ENCODE peak calls at places on chromosomes 4 and X, in ten cellular contexts. S is gastrocnemius medialis, X is tibial artery, D is IMR-90, Z is lung, I is hepatocyte, K is breast epithelium, L is aorta, W is dorsolateral prefrontal cortex, R is sigmoid colon. V is an unnamed sample.

GRCh38 chr4:109589605-109590004 is 29.6 kb downstream of the MCUB start:
- DNase-seq in W (no peak), R (no peak), Z (no peak), K (no peak), X (no peak), L (no peak), I (no peak), S (no peak), D (peak), V (no peak)

GRCh38 chrX:121106484-121107235 is 59.2 kb downstream of the GLUD2 start:
- DNase-seq in Z (no peak), S (no peak), D (no peak), W (no peak), R (no peak), X (no peak), K (no peak), I (no peak), L (no peak), V (no peak)

GRCh38 chrX:105564536-105564935 is 257.8 kb upstream of the NRK start:
- DNase-seq in W (no peak), R (no peak), K (no peak), S (no peak), D (peak), L (no peak), Z (no peak), I (no peak), X (no peak), V (no peak)

GRCh38 chrX:29553542-29553941 is 661.8 kb upstream of the MAGEB2 start:
- DNase-seq in L (no peak), K (no peak), R (no peak), S (no peak), I (no peak), D (no peak), Z (no peak), X (no peak), W (no peak), V (no peak)

GRCh38 chr4:25163216-25163615 is 3.0 kb upstream of the SEPSECS start:
- DNase-seq in S (no peak), L (no peak), W (no peak), D (no peak), I (no peak), R (no peak), Z (no peak), X (no peak), K (no peak), V (no peak)

GRCh38 chr4:53113433-53114215 is 251.5 kb downstream of the RASL11B start:
- DNase-seq in R (no peak), I (no peak), X (no peak), Z (no peak), L (no peak), K (no peak), S (no peak), D (peak), W (no peak), V (no peak)

GRCh38 chrX:39508300-39508692 is 589.5 kb downstream of the BCOR start:
- DNase-seq in D (no peak), W (no peak), X (no peak), L (no peak), Z (no peak), I (no peak), S (no peak), R (no peak), K (no peak), V (no peak)

GRCh38 chr4:79857811-79858210 is 215.2 kb downstream of the ANTXR2 start:
- DNase-seq in X (no peak), R (no peak), S (no peak), Z (no peak), I (no peak), D (no peak), L (no peak), W (no peak), K (no peak), V (no peak)

GRCh38 chr4:169133932-169134331 is 123.9 kb upstream of the CBR4 start:
- DNase-seq in I (peak), L (no peak), K (peak), S (no peak), X (peak), D (no peak), R (no peak), Z (peak), W (no peak), V (no peak)

GRCh38 chr4:125187621-125188176 is 127.1 kb upstream of the FAT4 start:
- DNase-seq in R (no peak), Z (no peak), D (peak), L (no peak), I (no peak), W (no peak), X (no peak), S (no peak), K (no peak), V (no peak)

GRCh38 chrX:55488559-55489314 is 911 bp downstream of the USP51 start:
- DNase-seq in I (peak), K (peak), L (peak), Z (peak), S (peak), D (peak), W (peak), R (peak), X (peak), V (peak)

GRCh38 chr4:140719022-140719421 is 37.2 kb downstream of the TBC1D9 start:
- DNase-seq in W (no peak), X (no peak), D (peak), I (no peak), L (no peak), S (no peak), Z (no peak), R (no peak), K (no peak), V (no peak)

GRCh38 chr4:2937986-2938385 is 25.2 kb downstream of the NOP14 start:
- DNase-seq in S (no peak), L (peak), D (no peak), I (no peak), W (no peak), K (no peak), Z (peak), R (peak), X (peak), V (no peak)
- H3K27ac ChIP-seq in S (no peak), L (no peak), D (no peak), I (no peak), W (no peak), K (peak), Z (no peak), R (no peak), X (no peak), V (no peak)

DNA sequence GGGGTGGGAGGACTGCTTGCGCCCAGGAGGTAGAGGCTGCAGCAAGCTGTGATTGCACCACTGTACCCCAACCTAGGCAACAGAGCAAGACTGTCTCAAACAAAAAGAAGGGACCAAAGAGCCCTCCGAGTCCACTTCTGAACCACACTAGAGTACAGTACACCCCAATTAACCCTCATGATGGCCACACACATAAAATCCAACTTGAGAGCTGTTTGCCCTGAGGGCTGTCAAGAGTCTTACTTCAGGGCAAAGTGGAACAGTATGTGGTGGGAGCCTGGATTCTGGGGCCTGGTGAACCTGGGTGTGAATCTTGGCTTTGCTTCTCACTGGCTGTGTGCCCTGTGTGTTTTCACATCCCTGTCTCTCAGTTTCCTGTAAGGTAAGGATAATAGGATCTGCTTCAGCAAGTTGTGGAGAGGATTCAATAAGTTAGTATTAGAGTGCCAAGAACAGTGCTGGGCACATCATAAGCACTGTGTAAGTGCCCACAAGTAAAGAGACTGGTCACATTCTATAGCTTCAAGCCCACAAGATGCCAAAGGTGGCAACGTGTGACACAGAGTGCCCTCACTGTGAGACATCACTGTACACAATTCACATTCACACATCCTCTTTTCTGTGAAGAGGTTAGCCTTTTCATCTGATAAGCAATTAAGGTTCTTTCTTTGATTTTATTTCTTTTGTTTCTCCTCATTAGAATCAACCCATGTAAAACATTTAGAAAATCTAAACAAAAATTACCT is 52.1 kb downstream of the LEF1 start:
- DNase-seq in K (no peak), X (no peak), Z (no peak), R (no peak), W (no peak), S (no peak), D (no peak), L (no peak), I (no peak), V (no peak)
- H3K4me3 ChIP-seq in K (no peak), X (no peak), Z (no peak), R (no peak), W (no peak), S (no peak), D (no peak), L (no peak), I (no peak), V (no peak)

DNA sequence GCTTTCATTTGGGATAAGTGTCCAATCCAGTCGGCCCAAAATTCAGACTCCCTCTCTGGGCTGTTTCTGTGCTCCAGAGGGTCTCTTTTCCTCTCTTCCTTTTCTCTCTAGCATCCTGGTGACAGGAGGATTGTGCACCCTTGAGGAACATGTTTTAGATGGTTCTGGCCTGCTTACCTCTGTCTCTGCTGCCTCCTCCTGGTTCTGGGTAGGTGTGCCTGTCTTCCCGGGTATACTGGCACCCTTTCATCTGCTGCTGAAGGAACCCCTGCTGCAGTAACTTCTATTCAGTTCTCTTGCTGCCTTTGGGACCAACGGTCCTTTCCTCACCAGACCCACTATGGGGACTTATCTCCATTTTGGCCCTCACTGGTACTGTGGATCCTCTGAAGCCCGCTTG is 53.2 kb downstream of the HMGB2 start:
- DNase-seq in L (no peak), R (no peak), K (no peak), X (no peak), D (no peak), Z (no peak), S (no peak), W (no peak), I (no peak), V (no peak)
- H3K27ac ChIP-seq in L (no peak), R (no peak), K (no peak), X (no peak), D (no peak), Z (no peak), S (no peak), W (no peak), I (no peak), V (no peak)

DNA sequence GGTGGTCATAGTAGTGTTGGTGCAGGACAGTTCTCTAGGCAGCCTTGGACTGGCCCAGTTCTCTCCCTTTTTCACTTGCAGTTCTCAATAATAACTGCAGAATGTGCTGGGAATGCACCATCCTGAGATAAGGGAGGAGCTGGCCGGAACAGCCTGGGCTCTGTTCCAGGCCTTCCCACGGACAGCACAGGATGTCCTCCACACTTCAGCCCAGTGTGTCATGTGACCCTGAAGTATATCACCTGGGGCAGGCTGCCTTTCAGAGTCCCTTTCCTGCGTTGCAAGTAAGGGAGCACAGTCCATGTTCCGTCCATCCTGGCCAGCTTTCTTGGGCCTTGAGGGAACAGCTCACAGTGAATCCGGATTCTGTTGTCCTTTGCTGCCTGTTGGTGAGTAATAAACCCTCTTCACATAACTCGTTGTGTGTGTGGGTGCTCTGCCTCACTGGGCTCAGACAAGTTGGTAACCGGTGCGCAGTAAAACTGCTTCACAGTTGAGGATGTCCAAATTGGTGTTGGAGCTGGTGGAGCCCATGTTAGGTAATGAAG is 32.3 kb upstream of the BBS12 start:
- DNase-seq in I (peak), X (no peak), L (no peak), S (peak), Z (no peak), R (peak), W (no peak), D (peak), K (peak), V (no peak)
- H3K4me3 ChIP-seq in I (no peak), X (no peak), L (no peak), S (no peak), Z (no peak), R (peak), W (no peak), D (no peak), K (no peak), V (no peak)